ENCODE peak calls at places on chromosomes 16 and 17, in ten cellular contexts. Q is CD8-positive, alpha-beta T cell; A is GM18507; O is heart left ventricle; H is activated naive CD4-positive, alpha-beta T cell treated with anti-CD3 and anti-CD28 coated beads for 36 hours; L is head of caudate nucleus; P is skeletal muscle cell; U is mammary epithelial cell; R is GDM1; J is fibroblast of mammary gland. T is an unnamed sample.

GRCh38 chr16:84513111-84514065 is 8.9 kb upstream of the MEAK7 start:
- DNase-seq in Q (no peak), A (no peak), O (peak), H (no peak), L (no peak), P (no peak), U (no peak), R (no peak), J (peak), T (peak)

GRCh38 chr16:81457326-81458133 is 12.9 kb downstream of the CMIP start:
- DNase-seq in Q (no peak), A (no peak), O (no peak), H (no peak), L (no peak), P (peak), U (peak), R (no peak), J (peak), T (peak)

GRCh38 chr17:42182927-42183734 is 2.1 kb downstream of the HCRT start:
- DNase-seq in Q (no peak), A (no peak), O (no peak), H (no peak), L (no peak), P (no peak), U (peak), R (no peak), J (peak), T (peak)

GRCh38 chr16:88769617-88770458 is 15.2 kb downstream of the PIEZO1 start:
- DNase-seq in Q (no peak), A (no peak), O (no peak), H (no peak), L (no peak), P (no peak), U (peak), R (peak), J (no peak), T (no peak)

GRCh38 chr17:50117202-50118040 is 12.5 kb downstream of the SAMD14 start:
- DNase-seq in Q (peak), A (no peak), O (peak), H (peak), L (peak), P (no peak), U (peak), R (no peak), J (peak), T (no peak)

GRCh38 chr17:63480826-63481487 is 4.1 kb downstream of the ACE start:
- DNase-seq in Q (no peak), A (no peak), O (peak), H (no peak), L (no peak), P (no peak), U (no peak), R (no peak), J (no peak), T (no peak)

GRCh38 chr17:48392836-48393235 is 37.2 kb downstream of the SKAP1 start:
- DNase-seq in Q (no peak), A (no peak), O (no peak), H (no peak), L (no peak), P (no peak), U (no peak), R (no peak), J (peak), T (no peak)

GRCh38 chr16:66287916-66288315 is 78.6 kb upstream of the CDH5 start:
- DNase-seq in Q (no peak), A (no peak), O (no peak), H (no peak), L (no peak), P (no peak), U (no peak), R (no peak), J (no peak), T (no peak)

GRCh38 chr16:56364865-56365264 is 60.5 kb downstream of the AMFR start:
- DNase-seq in Q (no peak), A (no peak), O (no peak), H (no peak), L (no peak), P (no peak), U (no peak), R (no peak), J (no peak), T (no peak)

T was measured in EH.